ENCODE peak calls at places on chromosomes 3 and 15, in ten cellular contexts. U is body of pancreas, X is tibial artery, C is transverse colon, A is PC-3, E is IMR-90, Q is left ventricle myocardium inferior, V is uterus, P is GM12878, L is heart left ventricle. F is an unnamed sample.

GRCh38 chr15:45640610-45641009 is 5.8 kb downstream of the SQOR start:
- DNase-seq in U (no peak), L (no peak), V (no peak), E (peak; percentile 96), A (peak; percentile 87), Q (no peak), C (no peak), X (no peak), P (no peak), F (no peak)

GRCh38 chr3:94195381-94195780 is 132.5 kb downstream of the NSUN3 start:
- DNase-seq in A (no peak), X (no peak), Q (no peak), E (no peak), C (no peak), U (no peak), V (no peak), P (no peak), L (no peak), F (no peak)

GRCh38 chr15:40238481-40238926 is 359 bp upstream of the PAK6 start:
- DNase-seq in X (no peak), U (no peak), A (no peak), P (no peak), C (no peak), Q (no peak), E (no peak), V (no peak), L (no peak), F (no peak)

GRCh38 chr3:5806192-5806591 is 618.7 kb downstream of the EDEM1 start:
- DNase-seq in P (no peak), A (peak; percentile 50), U (peak; percentile 36), X (no peak), V (no peak), E (no peak), C (no peak), Q (no peak), L (no peak), F (no peak)

GRCh38 chr3:51304230-51304629 is 80.9 kb upstream of the MANF start:
- DNase-seq in C (no peak), U (no peak), Q (no peak), L (no peak), E (no peak), P (no peak), X (no peak), A (no peak), V (no peak), F (no peak)

GRCh38 chr3:61894988-61895935 is 333.9 kb downstream of the PTPRG start:
- DNase-seq in U (peak; percentile 79), C (peak; percentile 87), X (peak; percentile 83), Q (peak; percentile 33), P (peak; percentile 87), L (peak; percentile 75), A (peak; percentile 67), V (peak; percentile 48), E (peak; percentile 90), F (no peak)

GRCh38 chr15:60444289-60444912 is 34.5 kb downstream of the ICE2 start:
- DNase-seq in E (peak; percentile 51), C (no peak), X (no peak), A (peak; percentile 45), L (no peak), Q (no peak), U (no peak), P (no peak), V (no peak), F (no peak)

GRCh38 chr3:2823016-2823415 is 287.2 kb downstream of the IL5RA start:
- DNase-seq in X (no peak), P (no peak), U (no peak), L (no peak), V (no peak), E (no peak), C (no peak), Q (no peak), A (peak; percentile 2), F (no peak)

GRCh38 chr15:55954862-55955605 is 38.4 kb downstream of the NEDD4 start:
- DNase-seq in V (no peak), P (no peak), E (no peak), L (no peak), U (no peak), X (no peak), C (no peak), A (no peak), Q (no peak), F (no peak)

GRCh38 chr15:36844453-36845094 is 255.8 kb downstream of the MEIS2 start:
- DNase-seq in U (no peak), L (no peak), E (peak; percentile 69), P (no peak), Q (no peak), C (no peak), A (peak; percentile 49), V (no peak), X (no peak), F (no peak)

GRCh38 chr3:66256806-66257205 is 36.0 kb downstream of the SLC25A26 start:
- DNase-seq in A (no peak), V (no peak), X (no peak), Q (no peak), U (no peak), C (no peak), P (no peak), E (peak; percentile 72), L (no peak), F (no peak)

GRCh38 chr3:185655426-185656320 is 69.6 kb downstream of the SENP2 start:
- DNase-seq in A (no peak), X (no peak), V (peak; percentile 32), C (no peak), Q (no peak), E (no peak), P (no peak), L (no peak), U (no peak), F (no peak)
- H3K27ac ChIP-seq in A (peak overlapping the region; percentile 70), X (peak overlapping the region; percentile 84), V (peak overlapping the region; percentile 99), C (peak overlapping the region; percentile 48), Q (peak overlapping the region; percentile 77), E (peak overlapping the region; percentile 52), P (no peak overlapping the region), L (peak overlapping the region; percentile 23), U (no peak overlapping the region), F (peak overlapping the region; percentile 92)

DNA sequence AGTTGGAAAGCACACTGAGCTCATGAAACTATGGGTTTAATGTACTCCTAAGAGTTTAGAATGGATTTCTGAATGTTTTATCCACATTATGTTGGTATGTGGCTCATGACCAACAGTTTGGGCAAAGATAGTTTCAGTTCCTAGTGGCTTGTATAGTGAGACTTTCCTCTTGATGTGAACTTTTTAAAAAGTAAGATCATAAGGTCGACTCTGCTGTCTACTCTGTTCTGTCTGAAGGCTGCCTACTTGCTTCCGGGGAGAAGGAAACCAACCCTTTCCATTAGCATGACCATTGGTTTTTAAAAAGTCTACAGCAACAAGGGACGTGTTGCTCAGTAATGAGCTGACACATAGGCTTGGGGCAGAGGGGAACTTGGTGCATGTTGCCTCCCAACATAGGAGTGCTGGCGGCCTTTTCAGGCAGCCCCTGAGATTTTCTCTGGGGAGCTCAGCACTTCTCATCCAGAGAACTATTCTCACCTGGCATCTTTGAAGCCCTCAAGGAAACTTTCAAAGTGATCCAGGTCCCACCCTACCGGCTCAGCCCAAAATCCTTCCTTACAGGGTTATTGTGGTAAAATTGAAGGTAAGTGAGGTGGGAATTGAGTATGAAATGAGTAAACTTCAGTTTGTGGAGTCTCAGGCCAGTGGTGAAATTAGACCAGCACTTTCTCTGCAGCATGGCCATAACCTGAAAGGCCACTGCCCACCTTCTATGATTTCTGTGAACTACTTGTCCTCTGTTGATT is 30.7 kb downstream of the PSMD6 start:
- DNase-seq in X (no peak), A (no peak), E (no peak), L (no peak), V (no peak), Q (no peak), U (no peak), C (no peak), P (no peak), F (no peak)
- H3K36me3 ChIP-seq in X (peaks cover 52% of the 10 kb centered on the region), A (no peaks in the 10 kb centered on the region), E (peaks cover 44% of the 10 kb centered on the region), L (peaks cover 98% of the 10 kb centered on the region), V (no peaks in the 10 kb centered on the region), Q (peaks cover 85% of the 10 kb centered on the region), U (no peaks in the 10 kb centered on the region), C (no peaks in the 10 kb centered on the region), P (peaks cover 23% of the 10 kb centered on the region), F (peaks cover 15% of the 10 kb centered on the region)

GRCh38 chr3:30438121-30438520 is 168.3 kb upstream of the TGFBR2 start:
- DNase-seq in E (no peak), C (no peak), A (no peak), X (no peak), Q (no peak), L (no peak), U (no peak), V (no peak), P (no peak), F (no peak)

GRCh38 chr3:30439451-30440053 is 166.8 kb upstream of the TGFBR2 start:
- DNase-seq in P (no peak), V (no peak), X (no peak), U (no peak), L (no peak), A (no peak), Q (no peak), E (no peak), C (no peak), F (no peak)

GRCh38 chr3:30435950-30436349 is 170.5 kb upstream of the TGFBR2 start:
- DNase-seq in V (no peak), P (no peak), Q (no peak), A (no peak), L (no peak), E (no peak), U (no peak), C (no peak), X (no peak), F (no peak)

GRCh38 chr3:30440147-30440604 is 166.2 kb upstream of the TGFBR2 start:
- DNase-seq in P (no peak), A (peak; percentile 89), U (no peak), E (no peak), V (no peak), L (no peak), Q (no peak), X (no peak), C (no peak), F (no peak)

DNA sequence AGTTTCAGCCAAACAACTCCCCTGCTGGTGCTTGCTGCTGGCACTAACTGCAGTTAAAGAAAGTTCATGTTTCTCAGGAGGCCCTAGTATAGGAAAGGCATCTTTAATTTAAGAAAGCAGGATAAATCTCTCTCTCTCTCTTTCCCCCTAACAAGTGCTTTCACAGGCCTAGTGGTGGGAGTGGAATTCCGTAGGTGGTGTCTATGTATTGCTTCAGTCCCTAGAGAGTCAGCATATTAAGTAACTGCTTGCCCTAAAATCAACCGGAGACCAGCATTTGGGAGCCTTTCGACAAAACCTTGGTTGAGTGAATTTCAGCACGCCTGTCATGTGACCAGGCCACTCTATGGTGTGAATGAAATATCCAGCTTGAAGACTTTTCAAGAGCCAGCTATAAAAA is 169.2 kb upstream of the TGFBR2 start:
- DNase-seq in X (peak; percentile 73), C (peak; percentile 11), E (peak; percentile 62), V (peak; percentile 52), P (no peak), A (no peak), Q (no peak), L (peak; percentile 47), U (no peak), F (no peak)
- TF ChIP-seq CTCF in X (peak; percentile 17), C (no peak), E (no peak), V (no peak), P (no peak), A (no peak), Q (peak; percentile 21), L (no peak), U (no peak), F (no peak)

DNA sequence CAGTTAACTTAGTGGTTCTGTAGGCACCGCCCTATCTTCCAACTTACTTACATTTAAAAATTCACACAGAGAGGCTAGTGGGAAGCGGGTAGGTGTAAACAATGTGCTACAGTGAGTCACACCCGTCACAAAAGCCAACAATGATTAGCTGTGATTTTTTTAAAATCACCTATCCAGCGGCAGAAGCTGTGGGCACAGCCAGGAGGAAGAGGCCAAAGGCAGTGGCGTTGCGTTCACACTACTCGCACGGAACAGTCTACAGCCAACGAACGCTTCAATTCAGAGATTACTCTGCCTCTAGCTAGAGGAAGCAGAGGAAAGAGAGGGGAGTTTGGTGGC is 2.5 kb upstream of the NLGN1 start:
- DNase-seq in P (no peak), A (peak; percentile 52), C (no peak), Q (peak; percentile 19), X (no peak), E (no peak), V (no peak), L (no peak), U (peak; percentile 38), F (no peak)
- H3K27ac ChIP-seq in P (no peak overlapping the region), A (peak overlapping the region; percentile 19), C (peak overlapping the region; percentile 76), Q (peak overlapping the region; percentile 95), X (peak overlapping the region; percentile 96), E (peak overlapping the region; percentile 11), V (peak overlapping the region; percentile 87), L (peak overlapping the region; percentile 90), U (peak overlapping the region; percentile 26), F (peak overlapping the region; percentile 73)

F was measured in esophagus squamous epithelium.